ENCODE peak calls at places on chromosomes 5 and 9, in eight cellular contexts. One of them, this sample, is unnamed.

GRCh38 chr5:17951392-17952169 is 317.3 kb downstream of the TAF11L14 start:
- ATAC-seq in upper lobe of left lung: no peak
- ATAC-seq in K562: no peak
- ATAC-seq in body of pancreas: no peak
- ATAC-seq in HCT116: no peak
- ATAC-seq in A549: peak; percentile 77
- ATAC-seq in right lobe of liver: no peak
- ATAC-seq in HepG2: no peak
- ATAC-seq in this sample: no peak

GRCh38 chr5:119745976-119746375 is 116.6 kb downstream of the FAM170A start:
- ATAC-seq in HCT116: no peak
- ATAC-seq in HepG2: no peak
- ATAC-seq in body of pancreas: no peak
- ATAC-seq in A549: no peak
- ATAC-seq in right lobe of liver: peak; percentile 93
- ATAC-seq in upper lobe of left lung: no peak
- ATAC-seq in K562: no peak
- ATAC-seq in this sample: no peak

GRCh38 chr5:77418601-77419591 is 73.2 kb downstream of the WDR41 start:
- ATAC-seq in body of pancreas: no peak
- ATAC-seq in upper lobe of left lung: no peak
- ATAC-seq in A549: peak; percentile 55
- ATAC-seq in HepG2: peak; percentile 63
- ATAC-seq in right lobe of liver: peak; percentile 95
- ATAC-seq in K562: no peak
- ATAC-seq in HCT116: no peak
- ATAC-seq in this sample: no peak

GRCh38 chr5:121962347-121962670 is 534 bp downstream of the SRFBP1 start:
- ATAC-seq in upper lobe of left lung: peak; percentile 39
- ATAC-seq in body of pancreas: peak; percentile 2
- ATAC-seq in K562: peak; percentile 21
- ATAC-seq in HCT116: no peak
- ATAC-seq in HepG2: peak; percentile 13
- ATAC-seq in A549: peak; percentile 3
- ATAC-seq in right lobe of liver: no peak
- ATAC-seq in this sample: no peak

GRCh38 chr9:21267141-21267540 is 27.3 kb upstream of the IFNA14 start:
- ATAC-seq in HepG2: no peak
- ATAC-seq in HCT116: no peak
- ATAC-seq in body of pancreas: no peak
- ATAC-seq in A549: no peak
- ATAC-seq in upper lobe of left lung: no peak
- ATAC-seq in K562: no peak
- ATAC-seq in right lobe of liver: no peak
- ATAC-seq in this sample: no peak

GRCh38 chr5:10355071-10355889 is 1.8 kb downstream of the MARCHF6 start:
- ATAC-seq in body of pancreas: no peak
- ATAC-seq in A549: no peak
- ATAC-seq in right lobe of liver: no peak
- ATAC-seq in HepG2: no peak
- ATAC-seq in HCT116: no peak
- ATAC-seq in upper lobe of left lung: no peak
- ATAC-seq in K562: peak; percentile 7
- ATAC-seq in this sample: no peak

GRCh38 chr5:157473383-157474370 is 13.7 kb downstream of the NIPAL4 start:
- ATAC-seq in upper lobe of left lung: peak; percentile 39
- ATAC-seq in K562: no peak
- ATAC-seq in HepG2: no peak
- ATAC-seq in right lobe of liver: no peak
- ATAC-seq in A549: no peak
- ATAC-seq in HCT116: no peak
- ATAC-seq in body of pancreas: no peak
- ATAC-seq in this sample: no peak

GRCh38 chr5:55102345-55102744 is at the start of gene GZMA:
- ATAC-seq in upper lobe of left lung: no peak
- ATAC-seq in HepG2: no peak
- ATAC-seq in right lobe of liver: no peak
- ATAC-seq in body of pancreas: no peak
- ATAC-seq in A549: no peak
- ATAC-seq in K562: no peak
- ATAC-seq in HCT116: no peak
- ATAC-seq in this sample: no peak

GRCh38 chr9:15182755-15183154 is 124.3 kb downstream of the TTC39B start:
- ATAC-seq in K562: no peak
- ATAC-seq in HepG2: no peak
- ATAC-seq in body of pancreas: no peak
- ATAC-seq in right lobe of liver: no peak
- ATAC-seq in upper lobe of left lung: no peak
- ATAC-seq in A549: no peak
- ATAC-seq in HCT116: no peak
- ATAC-seq in this sample: no peak

GRCh38 chr9:734831-735511 is 106.5 kb upstream of the DMRT1 start:
- ATAC-seq in body of pancreas: peak; percentile 51
- ATAC-seq in K562: no peak
- ATAC-seq in A549: peak; percentile 57
- ATAC-seq in HCT116: no peak
- ATAC-seq in right lobe of liver: no peak
- ATAC-seq in HepG2: peak; percentile 60
- ATAC-seq in upper lobe of left lung: peak; percentile 18
- ATAC-seq in this sample: peak; percentile 76

GRCh38 chr5:19902316-19902934 is 85.6 kb downstream of the CDH18 start:
- ATAC-seq in HCT116: no peak
- ATAC-seq in body of pancreas: no peak
- ATAC-seq in K562: no peak
- ATAC-seq in HepG2: peak; percentile 26
- ATAC-seq in right lobe of liver: no peak
- ATAC-seq in A549: no peak
- ATAC-seq in upper lobe of left lung: no peak
- ATAC-seq in this sample: no peak

GRCh38 chr5:141517902-141518610 is 29.2 kb downstream of the PCDHGC5 start:
- ATAC-seq in right lobe of liver: no peak
- ATAC-seq in HCT116: no peak
- ATAC-seq in upper lobe of left lung: no peak
- ATAC-seq in body of pancreas: no peak
- ATAC-seq in A549: no peak
- ATAC-seq in K562: no peak
- ATAC-seq in HepG2: no peak
- ATAC-seq in this sample: no peak

GRCh38 chr9:93187047-93187446 is 3.1 kb downstream of the WNK2 start:
- ATAC-seq in upper lobe of left lung: no peak
- ATAC-seq in right lobe of liver: peak; percentile 7
- ATAC-seq in body of pancreas: no peak
- ATAC-seq in HepG2: no peak
- ATAC-seq in K562: no peak
- ATAC-seq in HCT116: no peak
- ATAC-seq in A549: no peak
- ATAC-seq in this sample: no peak

GRCh38 chr9:68804911-68805889 is 100.2 kb downstream of the PIP5K1B start:
- ATAC-seq in upper lobe of left lung: peak; percentile 63
- ATAC-seq in K562: peak; percentile 81
- ATAC-seq in right lobe of liver: no peak
- ATAC-seq in HCT116: no peak
- ATAC-seq in A549: no peak
- ATAC-seq in HepG2: no peak
- ATAC-seq in body of pancreas: no peak
- ATAC-seq in this sample: no peak

GRCh38 chr5:36304095-36304494 is 2.4 kb upstream of the RANBP3L start:
- ATAC-seq in body of pancreas: no peak
- ATAC-seq in HepG2: no peak
- ATAC-seq in right lobe of liver: no peak
- ATAC-seq in HCT116: no peak
- ATAC-seq in K562: no peak
- ATAC-seq in A549: no peak
- ATAC-seq in upper lobe of left lung: no peak
- ATAC-seq in this sample: no peak

GRCh38 chr5:149588947-149589346 is 7.6 kb downstream of the ARHGEF37 start:
- ATAC-seq in HCT116: no peak
- ATAC-seq in K562: no peak
- ATAC-seq in upper lobe of left lung: peak; percentile 58
- ATAC-seq in HepG2: no peak
- ATAC-seq in right lobe of liver: peak; percentile 60
- ATAC-seq in body of pancreas: no peak
- ATAC-seq in A549: no peak
- ATAC-seq in this sample: no peak

GRCh38 chr5:73947876-73948275 is 321.9 kb downstream of the ARHGEF28 start:
- ATAC-seq in body of pancreas: no peak
- ATAC-seq in A549: no peak
- ATAC-seq in HepG2: no peak
- ATAC-seq in K562: no peak
- ATAC-seq in right lobe of liver: no peak
- ATAC-seq in upper lobe of left lung: no peak
- ATAC-seq in HCT116: no peak
- ATAC-seq in this sample: no peak

DNA sequence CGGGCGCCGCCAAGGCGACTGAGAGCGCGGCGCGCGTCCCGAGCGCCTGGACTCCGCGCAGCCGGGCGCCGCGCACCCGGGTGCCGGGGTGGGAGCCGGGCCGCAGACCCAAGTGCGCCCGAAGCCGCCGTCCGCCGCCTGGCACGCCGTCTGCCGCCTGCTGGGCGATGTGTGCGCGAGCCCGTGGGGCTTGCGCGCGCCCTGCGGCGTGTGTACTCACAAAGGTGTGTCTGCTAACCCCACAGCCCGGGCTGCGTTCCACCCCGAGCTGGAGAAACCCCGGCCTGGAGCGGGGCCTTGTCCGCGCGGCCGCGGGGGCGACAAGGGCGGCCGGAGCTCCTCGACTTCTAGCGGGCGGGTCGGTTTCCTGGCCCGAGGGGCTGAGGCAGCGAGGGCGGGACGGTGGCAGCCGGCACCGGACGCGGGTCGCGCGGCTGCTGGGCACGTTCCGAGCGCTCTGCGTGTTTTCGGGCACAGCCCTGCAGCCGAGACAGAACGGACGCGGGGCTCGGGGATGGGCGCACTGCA is 1.1 kb upstream of the ZSWIM6 start:
- ATAC-seq in right lobe of liver: peak; percentile 63
- ATAC-seq in upper lobe of left lung: peak; percentile 63
- ATAC-seq in HCT116: peak; percentile 46
- ATAC-seq in body of pancreas: peak; percentile 63
- ATAC-seq in HepG2: peak; percentile 67
- ATAC-seq in A549: peak; percentile 66
- ATAC-seq in K562: peak; percentile 4
- ATAC-seq in this sample: peak; percentile 33
- TF ChIP-seq POLR2A in right lobe of liver: peak; percentile 69
- TF ChIP-seq POLR2A in upper lobe of left lung: no peak
- TF ChIP-seq POLR2A in HCT116: no peak
- TF ChIP-seq POLR2A in body of pancreas: peak; percentile 76
- TF ChIP-seq POLR2A in HepG2: no peak
- TF ChIP-seq POLR2A in A549: no peak
- TF ChIP-seq POLR2A in K562: no peak
- TF ChIP-seq POLR2A in this sample: peak; percentile 40

DNA sequence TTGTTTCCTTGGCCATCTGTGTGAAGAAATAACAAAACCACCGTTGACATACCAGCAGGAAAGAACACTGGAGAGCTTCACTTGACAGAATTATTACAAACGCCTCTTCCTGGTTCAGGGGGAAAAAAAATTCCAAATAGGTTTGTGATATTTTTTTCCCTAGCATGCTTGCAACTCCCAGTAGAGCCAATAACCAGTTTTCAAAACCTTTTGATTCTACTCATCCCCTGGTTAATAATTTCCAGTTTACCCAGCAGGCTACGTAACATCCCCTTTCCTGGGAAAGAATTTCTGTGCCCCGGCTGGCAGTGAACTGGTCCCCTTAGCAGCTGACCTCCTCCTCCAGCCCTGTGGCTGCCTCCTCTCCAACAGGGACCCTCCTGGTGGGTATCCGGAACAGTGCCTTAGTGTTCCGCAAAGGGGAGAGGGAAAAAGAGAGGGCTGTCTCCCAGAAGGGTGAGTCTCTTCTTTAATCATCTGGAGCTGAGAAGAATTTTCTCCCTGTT is 72.8 kb upstream of the BOD1 start:
- ATAC-seq in HCT116: no peak
- ATAC-seq in K562: no peak
- ATAC-seq in body of pancreas: peak; percentile 89
- ATAC-seq in HepG2: peak; percentile 90
- ATAC-seq in upper lobe of left lung: peak; percentile 23
- ATAC-seq in A549: peak; percentile 90
- ATAC-seq in right lobe of liver: peak; percentile 88
- ATAC-seq in this sample: no peak
- H3K27ac ChIP-seq in HCT116: no peak overlapping the region
- H3K27ac ChIP-seq in K562: no peak overlapping the region
- H3K27ac ChIP-seq in body of pancreas: peak overlapping the region; percentile 94
- H3K27ac ChIP-seq in HepG2: peak overlapping the region; percentile 68
- H3K27ac ChIP-seq in upper lobe of left lung: peak overlapping the region; percentile 83
- H3K27ac ChIP-seq in A549: peak overlapping the region; percentile 92
- H3K27ac ChIP-seq in right lobe of liver: peak overlapping the region; percentile 91
- H3K27ac ChIP-seq in this sample: no peak overlapping the region

GRCh38 chr9:125261501-125262216 is at the start of gene GAPVD1:
- ATAC-seq in body of pancreas: peak; percentile 99
- ATAC-seq in right lobe of liver: peak; percentile 99
- ATAC-seq in HepG2: peak; percentile 98
- ATAC-seq in A549: peak; percentile 99
- ATAC-seq in K562: peak; percentile 96
- ATAC-seq in HCT116: peak; percentile 98
- ATAC-seq in upper lobe of left lung: peak; percentile 100
- ATAC-seq in this sample: peak; percentile 98
- TF ChIP-seq POLR2A in body of pancreas: peak; percentile 73
- TF ChIP-seq POLR2A in right lobe of liver: peak; percentile 70
- TF ChIP-seq POLR2A in HepG2: peak; percentile 85
- TF ChIP-seq POLR2A in A549: peak; percentile 48
- TF ChIP-seq POLR2A in K562: peak; percentile 90
- TF ChIP-seq POLR2A in HCT116: no peak
- TF ChIP-seq POLR2A in upper lobe of left lung: no peak
- TF ChIP-seq POLR2A in this sample: peak; percentile 51

GRCh38 chr9:100577776-100578448 is at the start of gene CAVIN4:
- ATAC-seq in HepG2: no peak
- ATAC-seq in body of pancreas: no peak
- ATAC-seq in upper lobe of left lung: no peak
- ATAC-seq in K562: no peak
- ATAC-seq in A549: no peak
- ATAC-seq in HCT116: no peak
- ATAC-seq in right lobe of liver: no peak
- ATAC-seq in this sample: no peak
- H3K27ac ChIP-seq in HepG2: no peak within 1 kb of the TSS
- H3K27ac ChIP-seq in body of pancreas: no peak within 1 kb of the TSS
- H3K27ac ChIP-seq in upper lobe of left lung: no peak within 1 kb of the TSS
- H3K27ac ChIP-seq in K562: no peak within 1 kb of the TSS
- H3K27ac ChIP-seq in A549: no peak within 1 kb of the TSS
- H3K27ac ChIP-seq in HCT116: no peak within 1 kb of the TSS
- H3K27ac ChIP-seq in right lobe of liver: no peak within 1 kb of the TSS
- H3K27ac ChIP-seq in this sample: no peak within 1 kb of the TSS

DNA sequence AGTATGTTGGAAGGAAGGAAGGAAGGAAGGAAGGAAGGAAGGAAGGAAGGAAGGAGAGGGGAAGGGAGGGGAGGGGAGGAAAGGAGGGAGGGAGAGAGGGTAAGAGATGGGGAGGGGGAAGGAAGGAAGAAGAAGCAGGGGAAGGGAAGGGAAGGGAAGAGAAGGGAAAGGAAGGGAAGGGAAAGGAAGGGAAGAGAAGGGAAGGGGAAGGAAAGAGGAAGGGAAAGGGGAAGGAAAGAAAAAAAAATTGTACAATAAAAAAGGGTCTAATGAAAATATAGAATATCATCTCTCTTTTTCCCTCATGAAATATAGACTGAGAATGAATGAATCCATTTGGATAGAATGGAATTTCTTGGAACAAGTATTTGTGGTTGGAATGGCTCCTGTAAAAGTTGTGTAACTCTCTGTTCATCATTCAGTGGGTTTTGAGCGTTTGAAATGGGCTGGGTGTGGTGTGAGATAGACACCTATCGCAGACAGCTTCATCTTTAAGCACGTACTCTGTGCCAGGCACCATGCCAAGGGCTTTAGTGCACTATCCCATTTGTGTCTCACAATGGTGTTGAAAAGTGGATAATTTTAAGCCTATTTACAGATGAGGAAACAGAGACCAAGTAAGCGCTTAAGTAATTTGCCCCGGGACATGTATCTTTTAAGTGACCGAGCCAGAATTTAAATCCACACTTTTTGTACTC is 11.6 kb upstream of the PAPPA start:
- ATAC-seq in HCT116: no peak
- ATAC-seq in body of pancreas: no peak
- ATAC-seq in HepG2: no peak
- ATAC-seq in K562: no peak
- ATAC-seq in A549: no peak
- ATAC-seq in right lobe of liver: no peak
- ATAC-seq in upper lobe of left lung: peak; percentile 65
- ATAC-seq in this sample: no peak
- TF ChIP-seq POLR2A in HCT116: no peak
- TF ChIP-seq POLR2A in body of pancreas: no peak
- TF ChIP-seq POLR2A in HepG2: no peak
- TF ChIP-seq POLR2A in K562: no peak
- TF ChIP-seq POLR2A in A549: no peak
- TF ChIP-seq POLR2A in right lobe of liver: no peak
- TF ChIP-seq POLR2A in upper lobe of left lung: no peak
- TF ChIP-seq POLR2A in this sample: no peak